ENCODE peak calls at places on chromosomes 2 and 18, in nine cellular contexts. P, J, K, C, Y, G, U, W and X are unnamed samples.

GRCh38 chr2:17800219-17800618 is 16.0 kb upstream of the MSGN1 start:
- DNase-seq in U (no peak), W (no peak), Y (no peak), K (no peak), P (no peak), C (peak; percentile 18), G (no peak), J (no peak), X (no peak)

GRCh38 chr2:225072444-225072843 is 30.2 kb upstream of the DOCK10 start:
- DNase-seq in Y (no peak), U (no peak), P (no peak), C (no peak), J (no peak), G (no peak), K (no peak), W (no peak), X (no peak)

GRCh38 chr2:165582409-165582808 is 112.9 kb downstream of the CSRNP3 start:
- DNase-seq in P (no peak), C (no peak), W (no peak), U (peak; percentile 26), Y (no peak), J (no peak), G (no peak), K (no peak), X (no peak)

GRCh38 chr2:20040489-20041172 is 10.8 kb downstream of the LAPTM4A start:
- DNase-seq in U (no peak), G (no peak), Y (no peak), W (no peak), J (no peak), C (peak; percentile 55), K (no peak), P (no peak), X (no peak)

GRCh38 chr2:231684314-231685223 is 23.8 kb upstream of the PTMA start:
- DNase-seq in P (no peak), K (peak; percentile 28), U (no peak), C (no peak), Y (no peak), G (no peak), W (peak; percentile 55), J (no peak), X (no peak)

GRCh38 chr2:28471214-28471613 is 24.6 kb upstream of the PLB1 start:
- DNase-seq in P (no peak), U (no peak), C (no peak), W (no peak), Y (no peak), K (peak; percentile 50), J (no peak), G (no peak), X (no peak)

GRCh38 chr18:79598046-79598884 is 81.3 kb upstream of the CTDP1 start:
- DNase-seq in J (no peak), P (no peak), U (peak; percentile 31), W (no peak), Y (no peak), G (no peak), K (no peak), C (no peak), X (no peak)

GRCh38 chr2:35989523-35989922 is 366.1 kb upstream of the CRIM1 start:
- DNase-seq in P (no peak), K (peak; percentile 52), G (no peak), U (no peak), C (no peak), J (no peak), W (no peak), Y (no peak), X (no peak)

GRCh38 chr18:34023471-34023870 is 201.2 kb downstream of the NOL4 start:
- DNase-seq in U (no peak), W (no peak), Y (no peak), K (peak; percentile 46), G (no peak), J (no peak), C (peak; percentile 4), P (no peak), X (peak; percentile 3)

GRCh38 chr18:6557052-6557451 is 142.3 kb upstream of the L3MBTL4 start:
- DNase-seq in C (no peak), J (no peak), W (no peak), Y (no peak), P (no peak), G (no peak), U (no peak), K (peak; percentile 67), X (no peak)

GRCh38 chr2:64950226-64951160 is 38.7 kb upstream of the SLC1A4 start:
- DNase-seq in K (no peak), C (peak; percentile 43), J (no peak), Y (no peak), P (no peak), G (no peak), U (no peak), W (no peak), X (peak; percentile 61)

GRCh38 chr2:64951306-64951953 is 37.8 kb upstream of the SLC1A4 start:
- DNase-seq in C (no peak), Y (no peak), K (no peak), U (no peak), G (no peak), W (no peak), P (no peak), J (no peak), X (no peak)

GRCh38 chr2:64955467-64955866 is 33.7 kb upstream of the SLC1A4 start:
- DNase-seq in K (no peak), P (no peak), C (no peak), W (no peak), U (no peak), J (no peak), Y (no peak), G (no peak), X (no peak)

GRCh38 chr2:64952896-64953482 is 36.2 kb upstream of the SLC1A4 start:
- DNase-seq in J (peak; percentile 74), W (no peak), G (no peak), Y (no peak), P (no peak), K (no peak), C (peak; percentile 96), U (no peak), X (peak; percentile 75)

GRCh38 chr2:64952113-64952895 is 36.9 kb upstream of the SLC1A4 start:
- DNase-seq in W (no peak), C (peak; percentile 10), Y (no peak), K (no peak), J (no peak), U (no peak), G (no peak), P (no peak), X (no peak)
- H3K27ac ChIP-seq in W (no peak overlapping the region), C (peak overlapping the region; percentile 56), Y (no peak overlapping the region), K (no peak overlapping the region), J (peak overlapping the region; percentile 21), U (no peak overlapping the region), G (no peak overlapping the region), P (no peak overlapping the region), X (no peak overlapping the region)

DNA sequence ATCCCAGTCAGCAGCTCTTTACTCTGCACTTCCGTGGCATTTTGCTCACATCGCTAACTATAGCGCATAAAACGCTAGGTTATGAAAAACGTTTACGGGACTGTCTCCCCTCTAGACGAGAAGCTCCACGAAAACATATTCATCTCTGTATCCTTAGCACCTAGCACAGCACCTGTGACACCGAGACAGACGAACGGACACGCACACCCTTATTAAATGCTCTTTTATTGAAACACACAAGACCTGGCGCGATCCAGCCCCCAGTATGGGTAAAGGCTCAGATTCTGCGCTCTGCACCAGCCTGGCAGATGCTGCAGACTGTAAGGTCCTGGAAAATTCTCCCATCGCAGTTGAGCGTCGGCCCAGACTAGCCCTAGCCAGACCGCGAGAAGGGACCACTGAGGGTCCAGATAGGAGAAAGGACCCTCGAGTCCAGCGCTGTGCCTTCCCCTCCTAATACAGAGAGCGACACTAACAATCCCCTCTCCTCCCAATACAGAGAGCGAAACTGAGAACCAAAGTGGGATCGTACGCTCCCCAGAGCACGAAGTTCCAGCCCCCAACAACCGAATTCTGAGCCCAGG is 638 bp downstream of the NBAS start:
- DNase-seq in Y (no peak), K (no peak), W (peak; percentile 48), P (peak; percentile 41), J (no peak), G (no peak), U (peak; percentile 40), C (peak; percentile 27), X (no peak)
- H3K27ac ChIP-seq in Y (peak overlapping the region; percentile 59), K (no peak overlapping the region), W (no peak overlapping the region), P (peak overlapping the region; percentile 81), J (no peak overlapping the region), G (peak overlapping the region; percentile 32), U (peak overlapping the region; percentile 27), C (peak overlapping the region; percentile 98), X (peak overlapping the region; percentile 56)

GRCh38 chr18:75782826-75783225 is 355.3 kb upstream of the SMIM21 start:
- DNase-seq in Y (no peak), C (no peak), P (no peak), G (no peak), J (no peak), K (no peak), W (no peak), U (no peak), X (no peak)

GRCh38 chr18:75784413-75784812 is 356.9 kb upstream of the SMIM21 start:
- DNase-seq in W (no peak), P (no peak), G (no peak), U (no peak), J (no peak), Y (no peak), C (no peak), K (no peak), X (no peak)

GRCh38 chr18:75783816-75784215 is 356.3 kb upstream of the SMIM21 start:
- DNase-seq in Y (no peak), U (no peak), J (no peak), C (no peak), G (no peak), P (no peak), K (no peak), W (no peak), X (no peak)

GRCh38 chr18:75779910-75780309 is 352.4 kb upstream of the SMIM21 start:
- DNase-seq in J (no peak), P (no peak), W (no peak), Y (no peak), U (no peak), K (no peak), C (no peak), G (no peak), X (no peak)

DNA sequence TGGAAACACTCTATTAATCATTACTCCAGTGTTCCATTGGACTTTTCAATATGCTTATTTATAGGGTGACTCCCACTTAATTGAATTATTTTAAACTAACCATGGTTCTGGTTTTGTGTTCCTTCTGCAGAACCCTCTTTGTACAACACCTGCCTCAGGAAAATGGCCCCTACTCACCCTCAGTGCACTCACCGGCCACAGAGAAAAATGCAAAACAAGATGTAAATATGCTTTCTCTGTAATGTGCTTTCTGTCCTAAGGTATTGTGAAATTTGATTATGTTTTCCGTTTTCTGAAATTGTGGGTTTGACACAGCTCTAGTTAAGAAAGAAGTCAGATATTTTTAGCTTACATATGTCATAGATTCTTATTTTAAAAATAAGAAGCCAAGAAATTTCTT is 357.7 kb upstream of the SMIM21 start:
- DNase-seq in K (no peak), Y (no peak), G (no peak), C (no peak), U (no peak), W (no peak), P (no peak), J (no peak), X (no peak)
- H3K27ac ChIP-seq in K (no peak overlapping the region), Y (no peak overlapping the region), G (no peak overlapping the region), C (no peak overlapping the region), U (no peak overlapping the region), W (no peak overlapping the region), P (no peak overlapping the region), J (no peak overlapping the region), X (no peak overlapping the region)

DNA sequence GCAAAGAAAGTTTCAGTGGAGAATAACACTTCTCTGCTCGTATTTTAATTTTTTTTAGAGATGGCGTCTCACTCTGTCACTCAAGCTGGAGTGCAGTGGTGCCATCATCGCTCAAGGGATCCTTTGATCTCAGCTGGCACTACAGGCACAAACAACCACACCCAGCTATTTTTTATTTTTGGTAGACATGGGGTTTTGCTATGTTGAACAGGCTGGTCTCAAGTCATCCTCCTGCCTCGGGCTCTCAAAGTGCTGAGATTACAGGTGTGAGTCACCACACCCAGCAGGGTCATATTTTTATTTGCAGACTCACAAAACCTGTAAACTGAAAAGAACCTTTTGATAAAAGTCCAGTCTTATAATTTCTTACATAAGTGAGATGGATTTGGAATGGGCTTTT is 2.6 kb downstream of the TRAK2 start:
- DNase-seq in Y (peak; percentile 33), P (no peak), K (no peak), C (no peak), W (no peak), U (no peak), G (no peak), J (no peak), X (no peak)
- H3K27ac ChIP-seq in Y (peak overlapping the region; percentile 33), P (no peak overlapping the region), K (no peak overlapping the region), C (no peak overlapping the region), W (no peak overlapping the region), U (no peak overlapping the region), G (no peak overlapping the region), J (no peak overlapping the region), X (peak overlapping the region; percentile 17)